ENCODE peak calls at places on chromosomes 5 and 9, in seven cellular contexts. O, G, C, M, W, A and Z are unnamed samples.

GRCh38 chr5:139759219-139759721 is 36.3 kb upstream of the PSD2 start:
- DNase-seq in O (peak; percentile 90), G (no peak), C (no peak), M (no peak), W (no peak), A (no peak), Z (no peak)

GRCh38 chr9:116327702-116328440 is 174.3 kb downstream of the PAPPA start:
- DNase-seq in O (no peak), G (peak; percentile 28), C (no peak), M (no peak), W (no peak), A (no peak), Z (no peak)

GRCh38 chr5:170805666-170806065 is 22.1 kb downstream of the GABRP start:
- DNase-seq in O (no peak), G (no peak), C (no peak), M (no peak), W (no peak), A (no peak), Z (no peak)

GRCh38 chr9:130199605-130200004 is 27.4 kb downstream of the NCS1 start:
- DNase-seq in O (no peak), G (no peak), C (no peak), M (no peak), W (no peak), A (no peak), Z (no peak)

GRCh38 chr9:130936285-130937117 is 2.5 kb downstream of the FIBCD1 start:
- DNase-seq in O (peak; percentile 74), G (peak; percentile 93), C (peak; percentile 88), M (no peak), W (no peak), A (no peak), Z (no peak)

GRCh38 chr5:33892419-33893151 is 795 bp upstream of the ADAMTS12 start:
- DNase-seq in O (no peak), G (peak; percentile 38), C (no peak), M (peak; percentile 31), W (no peak), A (no peak), Z (no peak)

GRCh38 chr5:73230264-73231244 is 57.6 kb downstream of the TMEM174 start:
- DNase-seq in O (peak; percentile 70), G (no peak), C (no peak), M (no peak), W (no peak), A (no peak), Z (no peak)

GRCh38 chr5:175438234-175438857 is 5.6 kb downstream of the DRD1 start:
- DNase-seq in O (no peak), G (no peak), C (no peak), M (no peak), W (no peak), A (no peak), Z (no peak)

GRCh38 chr9:86185872-86186271 is 73.6 kb downstream of the C9orf153 start:
- DNase-seq in O (no peak), G (no peak), C (no peak), M (no peak), W (no peak), A (no peak), Z (no peak)

GRCh38 chr5:132277971-132278964 is 15.9 kb upstream of the SLC22A4 start:
- DNase-seq in O (peak; percentile 63), G (no peak), C (no peak), M (no peak), W (no peak), A (peak; percentile 47), Z (no peak)

GRCh38 chr9:126417007-126417406 is 90.4 kb downstream of the MVB12B start:
- DNase-seq in O (no peak), G (no peak), C (no peak), M (no peak), W (no peak), A (no peak), Z (no peak)

GRCh38 chr5:78624011-78624541 is 24.5 kb downstream of the LHFPL2 start:
- DNase-seq in O (no peak), G (peak; percentile 28), C (no peak), M (no peak), W (no peak), A (no peak), Z (no peak)

GRCh38 chr5:13566903-13567339 is 377.6 kb downstream of the DNAH5 start:
- DNase-seq in O (no peak), G (no peak), C (no peak), M (no peak), W (no peak), A (no peak), Z (no peak)

GRCh38 chr5:62376064-62376463 is 27.6 kb downstream of the DIMT1 start:
- DNase-seq in O (no peak), G (no peak), C (no peak), M (no peak), W (no peak), A (no peak), Z (no peak)

GRCh38 chr5:103894882-103895281 is 332.3 kb upstream of the NUDT12 start:
- DNase-seq in O (no peak), G (no peak), C (no peak), M (no peak), W (peak; percentile 6), A (no peak), Z (no peak)

GRCh38 chr5:1322036-1322903 is 22.6 kb downstream of the CLPTM1L start:
- DNase-seq in O (peak; percentile 55), G (peak; percentile 8), C (peak; percentile 64), M (peak; percentile 9), W (no peak), A (peak; percentile 62), Z (peak; percentile 37)

GRCh38 chr9:109986423-109987055 is 206.5 kb downstream of the PALM2AKAP2 start:
- DNase-seq in O (no peak), G (no peak), C (no peak), M (no peak), W (no peak), A (no peak), Z (no peak)

DNA sequence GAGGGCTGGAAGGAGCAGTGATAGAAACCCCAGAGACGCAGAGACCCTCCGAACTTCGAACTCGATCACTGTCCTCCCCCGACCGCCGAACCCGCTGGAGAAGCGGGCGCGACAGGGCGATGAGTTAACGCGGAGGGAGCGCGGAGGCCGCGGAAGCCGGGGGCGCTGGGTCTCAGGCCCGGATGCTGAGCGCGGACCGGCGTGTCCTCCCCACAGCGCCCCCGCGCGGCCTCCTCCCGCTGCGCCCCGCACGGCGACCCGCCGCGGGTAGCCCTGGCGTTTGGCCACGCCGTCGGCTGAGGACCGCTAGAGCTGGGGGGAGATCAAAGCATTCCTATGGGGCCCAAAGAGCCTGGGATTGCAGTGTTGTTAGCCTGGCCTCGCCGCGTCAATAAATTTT is 7.7 kb upstream of the DMRT2 start:
- DNase-seq in O (no peak), G (peak; percentile 73), C (no peak), M (no peak), W (no peak), A (no peak), Z (no peak)
- H3K4me3 ChIP-seq in O (no peak overlapping the region), G (peak overlapping the region; percentile 53), C (peak overlapping the region; percentile 61), M (peak overlapping the region; percentile 31), W (no peak overlapping the region), A (no peak overlapping the region), Z (no peak overlapping the region)

DNA sequence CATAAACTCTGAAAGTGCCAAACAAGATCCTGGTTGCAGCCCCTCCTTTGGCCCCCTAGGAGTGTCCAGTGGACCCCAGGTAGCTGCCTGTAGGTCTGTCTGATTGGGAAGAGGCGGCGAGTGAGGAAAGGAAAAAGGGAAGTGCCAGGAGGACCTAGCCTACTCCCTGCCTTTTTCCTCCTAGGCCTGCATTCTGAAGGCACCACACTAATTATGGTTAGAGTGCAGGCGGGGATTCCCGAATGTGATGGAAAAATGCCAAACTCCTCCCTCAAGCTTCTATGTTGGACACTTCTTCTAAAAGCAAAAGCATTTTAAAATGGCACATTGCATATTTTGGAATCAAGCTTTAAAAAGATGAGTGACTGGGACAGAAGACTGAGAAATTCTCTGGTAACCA is 83.2 kb upstream of the SMIM15 start:
- DNase-seq in O (no peak), G (no peak), C (no peak), M (peak; percentile 45), W (peak; percentile 74), A (no peak), Z (no peak)
- H3K27ac ChIP-seq in O (no peak overlapping the region), G (no peak overlapping the region), C (no peak overlapping the region), M (no peak overlapping the region), W (no peak overlapping the region), A (peak overlapping the region; percentile 47), Z (peak overlapping the region; percentile 16)

DNA sequence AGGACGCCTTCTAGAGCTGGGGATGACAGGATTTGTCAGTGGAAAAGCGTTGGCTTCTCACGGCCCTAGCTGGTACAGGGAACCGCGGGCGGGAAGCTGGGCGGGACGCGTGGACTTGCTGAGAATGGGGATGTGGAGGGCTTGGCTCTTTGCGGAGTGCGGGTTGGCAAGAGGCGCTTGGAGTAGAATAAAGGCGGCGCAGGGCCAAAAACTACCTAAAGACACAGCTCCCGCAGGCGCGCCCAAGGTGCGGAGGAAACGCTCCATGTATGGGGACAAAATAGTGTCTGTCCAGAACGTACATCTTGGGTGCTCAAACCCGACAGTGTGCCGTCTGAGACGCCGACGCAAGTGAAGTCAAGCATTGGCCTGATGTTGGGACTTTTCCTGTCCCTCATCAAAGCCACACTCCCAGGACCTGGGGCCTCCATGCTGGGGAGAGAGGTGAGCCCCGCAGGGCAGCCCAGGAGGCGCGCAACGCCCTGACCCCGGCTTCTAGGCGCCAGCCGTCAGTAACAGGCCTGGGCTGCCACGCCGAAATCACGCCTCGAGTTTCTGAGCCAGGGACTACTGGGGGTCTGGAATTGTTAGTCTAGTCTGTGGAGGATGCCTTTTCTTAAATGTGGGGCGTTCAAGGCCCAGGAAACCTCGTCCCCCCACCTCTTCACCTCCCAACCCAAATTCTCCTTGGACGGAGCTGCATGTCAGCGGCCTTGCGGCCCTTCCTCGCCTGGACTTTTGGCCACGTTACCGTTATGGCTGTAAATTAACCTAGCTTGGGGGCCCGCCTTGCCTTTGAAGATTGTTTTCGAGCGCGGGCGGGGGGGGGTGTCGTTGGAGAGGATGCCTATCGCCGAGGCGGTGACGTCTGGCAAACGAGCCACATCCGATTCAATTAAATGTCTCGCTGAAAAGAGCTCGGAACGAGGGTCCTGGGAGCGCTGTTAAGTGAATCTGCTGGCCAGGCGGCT is 1.8 kb upstream of the NKX2-5 start:
- DNase-seq in O (no peak), G (no peak), C (no peak), M (no peak), W (no peak), A (peak; percentile 62), Z (no peak)
- TF ChIP-seq CTCF in O (no peak), G (no peak), C (no peak), M (no peak), W (no peak), A (no peak), Z (no peak)

GRCh38 chr9:113222482-113222841 is 1.1 kb downstream of the SLC31A1 start:
- DNase-seq in O (no peak), G (no peak), C (no peak), M (no peak), W (no peak), A (no peak), Z (no peak)
- H3K4me3 ChIP-seq in O (peak overlapping the region; percentile 78), G (no peak overlapping the region), C (peak overlapping the region; percentile 86), M (peak overlapping the region; percentile 56), W (peak overlapping the region; percentile 75), A (peak overlapping the region; percentile 82), Z (peak overlapping the region; percentile 66)